ENCODE peak calls at places on chromosomes 2 and 18, in nine cellular contexts. K is right lobe of liver, A is IMR-90, R is Peyer's patch, T is transverse colon, J is prostate gland, Z is body of pancreas, F is heart left ventricle, O is ovary. G is an unnamed sample. For H3K4me1 and H3K27me3, the result is how much of the 10 kb centered on the place peaks cover.

GRCh38 chr18:34794346-34794745 is 84.2 kb downstream of the DTNA start:
- DNase-seq in Z (no peak), O (no peak), T (no peak), R (no peak), J (no peak), K (no peak), F (no peak), A (no peak), G (no peak)

GRCh38 chr2:8312221-8312620 is 369.6 kb upstream of the ID2 start:
- DNase-seq in J (no peak), A (no peak), Z (no peak), K (no peak), T (no peak), O (no peak), R (no peak), F (no peak), G (no peak)

GRCh38 chr2:121121661-121122060 is 163.3 kb downstream of the TFCP2L1 start:
- DNase-seq in F (no peak), R (no peak), Z (no peak), A (no peak), O (no peak), T (no peak), K (no peak), J (no peak), G (no peak)

GRCh38 chr2:217875138-217875537 is 127.7 kb downstream of the TNS1 start:
- DNase-seq in T (no peak), O (no peak), A (no peak), F (no peak), K (no peak), R (no peak), J (no peak), Z (no peak), G (no peak)

GRCh38 chr2:10329880-10330699 is 27.4 kb downstream of the HPCAL1 start:
- DNase-seq in K (no peak), R (peak), A (peak), J (no peak), T (no peak), F (no peak), Z (no peak), O (no peak), G (no peak)

GRCh38 chr2:172000696-172001361 is 1.1 kb downstream of the METAP1D start:
- DNase-seq in O (no peak), F (no peak), R (no peak), A (no peak), K (no peak), Z (no peak), T (no peak), J (no peak), G (no peak)

GRCh38 chr2:239002960-239003932 is 155.4 kb downstream of the TWIST2 start:
- DNase-seq in T (no peak), A (peak), O (peak), J (no peak), Z (no peak), K (no peak), R (no peak), F (no peak), G (no peak)

GRCh38 chr18:59810183-59810582 is 89.6 kb upstream of the PMAIP1 start:
- DNase-seq in Z (no peak), F (no peak), K (no peak), T (no peak), R (no peak), A (peak), J (no peak), O (no peak), G (no peak)

GRCh38 chr2:189402932-189403331 is 38.3 kb upstream of the WDR75 start:
- DNase-seq in O (no peak), A (peak), R (no peak), F (no peak), J (no peak), Z (no peak), K (no peak), T (no peak), G (no peak)

GRCh38 chr2:168024459-168024858 is 222.9 kb downstream of the STK39 start:
- DNase-seq in O (no peak), F (no peak), Z (no peak), R (no peak), T (no peak), K (no peak), J (no peak), A (no peak), G (no peak)

GRCh38 chr2:167581961-167582574 is 665.3 kb downstream of the STK39 start:
- DNase-seq in J (no peak), Z (no peak), A (peak), T (no peak), R (no peak), K (no peak), F (no peak), O (no peak), G (no peak)

GRCh38 chr2:76748581-76749296 is 773.4 kb downstream of the LRRTM4 start:
- DNase-seq in J (no peak), Z (no peak), K (no peak), T (no peak), F (no peak), A (no peak), O (no peak), R (no peak), G (peak)

GRCh38 chr2:11624893-11625292 is 45.1 kb downstream of the NTSR2 start:
- DNase-seq in O (no peak), K (no peak), A (no peak), J (no peak), R (no peak), Z (no peak), T (no peak), F (no peak), G (no peak)

GRCh38 chr2:168456526-168457176 is 579 bp downstream of the CERS6 start:
- DNase-seq in T (peak), J (peak), A (peak), F (peak), Z (peak), O (peak), K (peak), R (peak), G (peak)

GRCh38 chr2:227127236-227127635 is 36.8 kb downstream of the COL4A4 start:
- DNase-seq in A (no peak), F (no peak), Z (no peak), T (no peak), O (no peak), J (no peak), R (no peak), K (no peak), G (no peak)

GRCh38 chr2:220076734-220077133 is 449.3 kb downstream of the SLC4A3 start:
- DNase-seq in R (no peak), J (peak), Z (no peak), A (peak), F (peak), K (no peak), O (no peak), T (no peak), G (no peak)

GRCh38 chr2:145137211-145137610 is 617.3 kb upstream of the ZEB2 start:
- DNase-seq in R (no peak), T (no peak), F (no peak), O (no peak), A (no peak), K (no peak), Z (no peak), J (no peak), G (no peak)

GRCh38 chr2:237254911-237255578 is 158.9 kb downstream of the COL6A3 start:
- DNase-seq in Z (no peak), O (no peak), J (no peak), F (no peak), K (no peak), A (peak), R (no peak), T (no peak), G (no peak)

GRCh38 chr2:42569116-42569711 is 782 bp downstream of the MTA3 start:
- DNase-seq in O (peak), T (peak), F (peak), Z (peak), J (peak), K (no peak), R (no peak), A (peak), G (no peak)

GRCh38 chr2:229032596-229033234 is 238.4 kb downstream of the PID1 start:
- DNase-seq in T (no peak), A (no peak), F (no peak), R (no peak), K (no peak), J (no peak), O (no peak), Z (no peak), G (no peak)

GRCh38 chr18:23311346-23312103 is 141.6 kb upstream of the RIOK3 start:
- DNase-seq in F (peak), T (no peak), K (peak), R (no peak), Z (peak), A (peak), O (no peak), J (peak), G (peak)

GRCh38 chr2:220687231-220687843 is 884.8 kb downstream of the EPHA4 start:
- DNase-seq in F (peak), R (peak), J (peak), T (peak), O (peak), K (peak), Z (peak), A (peak), G (peak)

GRCh38 chr2:30233142-30233961 is 2.0 kb downstream of the LBH start:
- DNase-seq in O (no peak), K (no peak), J (no peak), T (no peak), Z (no peak), R (peak), F (no peak), A (no peak), G (no peak)

GRCh38 chr18:47513614-47514013 is 262.2 kb upstream of the SKOR2 start:
- DNase-seq in A (no peak), T (no peak), J (no peak), O (no peak), R (no peak), F (no peak), Z (no peak), K (no peak), G (no peak)

GRCh38 chr2:222268311-222268980 is 30.4 kb downstream of the PAX3 start:
- DNase-seq in K (no peak), T (no peak), F (no peak), Z (no peak), A (no peak), R (no peak), O (no peak), J (no peak), G (no peak)

GRCh38 chr2:11701831-11702301 is 31.9 kb upstream of the NTSR2 start:
- DNase-seq in R (peak), T (peak), A (peak), Z (no peak), F (peak), J (no peak), K (no peak), O (no peak), G (peak)

DNA sequence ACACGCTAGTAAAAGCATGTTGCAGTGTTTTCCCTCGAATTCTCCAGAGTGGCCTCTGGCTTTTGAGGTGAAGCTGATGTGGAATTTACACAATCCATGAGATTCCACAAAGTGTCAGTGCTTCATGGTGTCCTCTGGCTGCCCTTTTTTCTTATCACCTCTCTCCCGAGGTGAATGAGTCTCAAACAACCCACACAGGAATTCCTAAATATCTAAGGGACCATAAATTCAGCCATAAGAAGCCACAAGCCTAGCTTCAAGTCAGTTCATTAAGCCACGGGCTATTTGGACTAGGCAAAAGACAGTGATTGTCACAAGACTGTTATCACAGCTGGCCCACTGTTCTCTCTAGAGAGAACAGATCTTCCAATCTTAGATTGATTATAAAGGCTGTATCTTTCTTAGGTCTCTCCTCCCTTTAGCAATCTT is 4.3 kb downstream of the NEMP2 start:
- DNase-seq in O (no peak), F (no peak), T (no peak), J (no peak), K (no peak), R (no peak), A (peak), Z (no peak), G (no peak)
- H3K4me1 ChIP-seq in O (under half), F (under half), T (under half), J (under half), K (under half), R (under half), A (under half), Z (under half), G (under half)

DNA sequence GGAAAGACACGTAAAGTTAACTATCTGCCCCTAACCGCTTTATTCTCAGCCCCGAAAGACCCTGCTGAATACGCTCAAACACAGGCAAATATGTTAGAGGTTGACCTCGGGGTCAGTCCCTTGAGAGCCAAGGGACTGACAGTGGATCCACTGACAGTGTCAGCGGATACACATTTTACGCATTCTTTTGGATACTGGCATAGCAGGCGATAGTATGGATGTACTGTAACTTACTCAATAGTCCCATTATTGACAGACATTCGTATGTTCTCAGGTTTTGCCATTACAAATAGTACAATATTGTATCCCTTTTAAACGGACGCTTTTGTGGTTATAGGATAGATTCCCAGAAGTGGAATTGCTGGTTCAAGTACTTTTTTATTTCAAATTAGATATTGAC is 13.4 kb downstream of the ATP6V1B1 start:
- DNase-seq in R (peak), A (no peak), T (no peak), J (no peak), O (no peak), Z (no peak), F (no peak), K (no peak), G (no peak)
- H3K27me3 ChIP-seq in R (under half), A (under half), T (under half), J (under half), O (under half), Z (under half), F (under half), K (under half), G (under half)

GRCh38 chr2:241150660-241151530 is 628 bp downstream of the PPP1R7 start:
- DNase-seq in O (no peak), F (no peak), K (no peak), T (peak), J (peak), Z (no peak), A (peak), R (no peak), G (no peak)

GRCh38 chr2:241148891-241149674 is at the start of gene PASK:
- DNase-seq in T (peak), J (peak), O (peak), A (peak), R (peak), K (peak), F (peak), Z (peak), G (peak)

GRCh38 chr2:241149675-241149924 is 328 bp upstream of the PASK start:
- DNase-seq in T (no peak), F (no peak), K (no peak), J (no peak), Z (no peak), A (no peak), O (no peak), R (no peak), G (no peak)

GRCh38 chr2:241148239-241148638 is 1.0 kb downstream of the PASK start:
- DNase-seq in O (no peak), R (no peak), J (no peak), F (no peak), T (no peak), K (no peak), A (no peak), Z (no peak), G (no peak)

GRCh38 chr2:241149925-241150659 is at the start of gene PPP1R7:
- DNase-seq in O (peak), F (peak), R (peak), A (peak), K (peak), T (peak), Z (peak), J (peak), G (peak)
- TF ChIP-seq POLR2A in O (peak), F (peak), R (peak), A (peak), K (peak), T (peak), Z (peak), J (peak), G (no peak)

DNA sequence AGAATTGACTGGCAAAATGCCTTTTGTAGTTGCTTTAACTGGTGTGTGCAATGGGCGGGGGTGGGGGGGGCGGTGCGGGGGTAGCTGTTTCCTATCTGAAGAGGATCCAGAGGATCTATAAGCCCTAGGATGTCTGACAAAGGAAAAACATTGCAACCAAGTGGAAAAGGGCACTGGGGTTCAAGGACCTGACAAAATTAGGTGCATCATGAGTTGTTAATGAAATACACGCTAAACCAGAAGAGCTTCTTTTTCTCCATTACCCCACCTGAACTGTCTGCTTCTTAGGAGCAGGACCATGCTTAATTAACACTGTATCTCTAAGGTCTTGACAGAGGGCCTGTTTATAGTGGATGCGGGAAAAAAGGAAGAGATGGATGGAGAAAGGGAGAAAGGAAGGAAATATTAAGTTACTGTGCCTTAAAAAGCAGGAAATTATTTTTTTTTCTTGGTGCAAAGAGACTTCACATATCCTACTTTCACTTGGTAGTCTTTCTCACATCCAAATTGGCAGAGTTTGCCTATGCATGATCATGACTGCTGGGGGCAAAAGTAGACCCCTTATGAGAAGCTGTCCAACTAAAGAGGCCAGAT is 4.7 kb downstream of the RND3 start:
- DNase-seq in J (no peak), R (no peak), O (no peak), Z (no peak), A (peak), K (no peak), F (no peak), T (no peak), G (no peak)
- H3K4me1 ChIP-seq in J (under half), R (under half), O (under half), Z (under half), A (under half), K (under half), F (under half), T (under half), G (under half)

GRCh38 chr2:115774361-115774760 is 1331.9 kb downstream of the DPP10 start:
- DNase-seq in O (no peak), R (no peak), A (no peak), T (no peak), F (no peak), J (no peak), K (no peak), Z (no peak), G (no peak)
- H3K27me3 ChIP-seq in O (under half), R (under half), A (under half), T (under half), F (under half), J (under half), K (under half), Z (under half), G (under half)

GRCh38 chr18:9008709-9009635 is 93.5 kb upstream of the NDUFV2 start:
- DNase-seq in O (no peak), J (no peak), R (no peak), Z (no peak), K (no peak), F (no peak), T (no peak), A (no peak), G (no peak)
- TF ChIP-seq POLR2A in O (no peak), J (no peak), R (no peak), Z (no peak), K (no peak), F (no peak), T (no peak), A (no peak), G (no peak)

GRCh38 chr18:78768221-78768620 is 211.4 kb upstream of the SALL3 start:
- DNase-seq in K (no peak), F (no peak), R (no peak), Z (no peak), A (no peak), T (no peak), J (no peak), O (no peak), G (no peak)
- H3K4me1 ChIP-seq in K (under half), F (under half), R (under half), Z (under half), A (under half), T (under half), J (under half), O (under half), G (under half)

GRCh38 chr18:45626330-45627203 is 11.3 kb downstream of the SLC14A2 start:
- DNase-seq in T (no peak), O (no peak), F (no peak), R (no peak), K (no peak), J (no peak), A (peak), Z (no peak), G (no peak)
- H3K27me3 ChIP-seq in T (under half), O (under half), F (under half), R (under half), K (under half), J (under half), A (under half), Z (under half), G (under half)

GRCh38 chr2:232633413-232634318 is at the start of gene EFHD1:
- DNase-seq in O (peak), A (peak), R (peak), J (peak), Z (peak), T (peak), K (peak), F (peak), G (peak)
- TF ChIP-seq POLR2A in O (peak), A (no peak), R (peak), J (peak), Z (no peak), T (peak), K (peak), F (peak), G (no peak)